ENCODE peak calls at places on chromosomes 13 and 19, in five cellular contexts. E is choroid plexus epithelial cell; S is HT-29; F is stimulated activated CD4-positive, alpha-beta T cell treated with anti-CD3 and anti-CD28 coated beads, Interleukin-4, amount 100 ng/mL, for 48 hours; G is NCI-H1417 treated with DMSO at 0.1 percent for 48 hours. Y is an unnamed sample.

GRCh38 chr13:33150146-33150545 is 133.9 kb downstream of the KL start:
- DNase-seq in S (peak; percentile 55), E (peak; percentile 67), G (no peak), F (no peak), Y (no peak)

GRCh38 chr13:77219401-77219800 is 107.5 kb downstream of the MYCBP2 start:
- DNase-seq in F (no peak), S (no peak), G (no peak), E (no peak), Y (no peak)

GRCh38 chr19:50679177-50680125 is 30.2 kb downstream of the C19orf81 start:
- DNase-seq in G (no peak), E (peak; percentile 64), F (peak; percentile 68), S (peak; percentile 87), Y (peak; percentile 70)

GRCh38 chr19:13920940-13921744 is 15.1 kb downstream of the CC2D1A start:
- DNase-seq in F (peak; percentile 32), E (peak; percentile 67), G (no peak), S (peak; percentile 48), Y (no peak)

GRCh38 chr19:51891193-51891747 is 3.5 kb upstream of the ZNF577 start:
- DNase-seq in S (no peak), E (no peak), G (no peak), F (no peak), Y (no peak)

GRCh38 chr13:36919206-36919832 is 719 bp downstream of the SMAD9 start:
- DNase-seq in G (no peak), E (peak; percentile 20), F (no peak), S (no peak), Y (no peak)

GRCh38 chr13:93882086-93882651 is 597.3 kb downstream of the DCT start:
- DNase-seq in S (no peak), G (no peak), E (no peak), F (no peak), Y (no peak)

GRCh38 chr13:113724016-113724758 is 34.8 kb upstream of the TMEM255B start:
- DNase-seq in F (no peak), G (no peak), E (no peak), S (no peak), Y (no peak)

GRCh38 chr19:34171877-34172660 is at the start of gene LSM14A:
- DNase-seq in F (peak; percentile 87), G (peak; percentile 42), E (peak; percentile 94), S (peak; percentile 94), Y (peak; percentile 94)

GRCh38 chr13:77042566-77043177 is 15.7 kb upstream of the FBXL3 start:
- DNase-seq in G (no peak), S (no peak), F (no peak), E (no peak), Y (no peak)

GRCh38 chr13:110266983-110267382 is 40.0 kb downstream of the COL4A1 start:
- DNase-seq in E (no peak), G (no peak), S (no peak), F (no peak), Y (no peak)

GRCh38 chr19:49340069-49340864 is 5.1 kb downstream of the CD37 start:
- DNase-seq in F (no peak), E (peak; percentile 50), G (peak; percentile 0), S (no peak), Y (peak; percentile 51)

GRCh38 chr13:29383476-29383875 is 212.0 kb downstream of the SLC7A1 start:
- DNase-seq in G (no peak), E (no peak), S (no peak), F (no peak), Y (no peak)

GRCh38 chr13:40352385-40352778 is 314.1 kb downstream of the FOXO1 start:
- DNase-seq in G (no peak), E (peak; percentile 45), F (no peak), S (no peak), Y (peak; percentile 28)

GRCh38 chr13:100842136-100842535 is 167.5 kb upstream of the TMTC4 start:
- DNase-seq in S (no peak), F (no peak), G (no peak), E (no peak), Y (no peak)

GRCh38 chr19:7729211-7729610 is 2.7 kb downstream of the CLEC4G start:
- DNase-seq in E (no peak), F (no peak), G (no peak), S (no peak), Y (no peak)

GRCh38 chr19:485122-485521 is 11.2 kb upstream of the MADCAM1 start:
- DNase-seq in G (peak; percentile 74), S (no peak), E (no peak), F (no peak), Y (no peak)

GRCh38 chr19:574658-575526 is 2.5 kb downstream of the BSG start:
- DNase-seq in E (peak; percentile 76), F (no peak), G (no peak), S (peak; percentile 54), Y (no peak)

GRCh38 chr19:56316728-56317127 is 2.1 kb upstream of the ZSCAN5A start:
- DNase-seq in S (no peak), G (no peak), E (no peak), F (no peak), Y (no peak)

Y was measured in tibial nerve.